ENCODE peak calls at places on chromosomes 5 and 9, in five cellular contexts. One of them, this sample, is unnamed.

GRCh38 chr5:140182075-140182709 is 7.2 kb downstream of the CYSTM1 start:
- DNase-seq in RPMI7951: peak; percentile 29
- DNase-seq in hippocampal formation: no peak
- DNase-seq in AG09319: peak; percentile 34
- DNase-seq in T-helper 2 cell: no peak
- DNase-seq in this sample: peak; percentile 61

GRCh38 chr5:96487859-96488258 is 54.8 kb upstream of the PCSK1 start:
- DNase-seq in RPMI7951: no peak
- DNase-seq in hippocampal formation: no peak
- DNase-seq in AG09319: no peak
- DNase-seq in T-helper 2 cell: no peak
- DNase-seq in this sample: no peak

GRCh38 chr5:3197699-3198098 is 397.9 kb upstream of the IRX1 start:
- DNase-seq in RPMI7951: no peak
- DNase-seq in hippocampal formation: peak; percentile 18
- DNase-seq in AG09319: no peak
- DNase-seq in T-helper 2 cell: no peak
- DNase-seq in this sample: no peak

GRCh38 chr9:91151741-91152095 is 210.0 kb downstream of the AUH start:
- DNase-seq in RPMI7951: no peak
- DNase-seq in hippocampal formation: no peak
- DNase-seq in AG09319: no peak
- DNase-seq in T-helper 2 cell: peak; percentile 61
- DNase-seq in this sample: no peak

GRCh38 chr5:618450-618849 is 6.3 kb downstream of the CEP72 start:
- DNase-seq in RPMI7951: no peak
- DNase-seq in hippocampal formation: no peak
- DNase-seq in AG09319: no peak
- DNase-seq in T-helper 2 cell: no peak
- DNase-seq in this sample: no peak

GRCh38 chr9:132703336-132703735 is 33.1 kb downstream of the GTF3C4 start:
- DNase-seq in RPMI7951: no peak
- DNase-seq in hippocampal formation: no peak
- DNase-seq in AG09319: no peak
- DNase-seq in T-helper 2 cell: no peak
- DNase-seq in this sample: peak; percentile 44

GRCh38 chr9:104772707-104773106 is 8.8 kb downstream of the NIPSNAP3B start:
- DNase-seq in RPMI7951: no peak
- DNase-seq in hippocampal formation: no peak
- DNase-seq in AG09319: no peak
- DNase-seq in T-helper 2 cell: no peak
- DNase-seq in this sample: no peak

GRCh38 chr9:91192785-91193657 is 168.7 kb downstream of the AUH start:
- DNase-seq in RPMI7951: peak; percentile 99
- DNase-seq in hippocampal formation: no peak
- DNase-seq in AG09319: peak; percentile 99
- DNase-seq in T-helper 2 cell: peak; percentile 97
- DNase-seq in this sample: peak; percentile 99

GRCh38 chr9:100167176-100167575 is 68.1 kb downstream of the INVS start:
- DNase-seq in RPMI7951: no peak
- DNase-seq in hippocampal formation: no peak
- DNase-seq in AG09319: no peak
- DNase-seq in T-helper 2 cell: no peak
- DNase-seq in this sample: no peak

GRCh38 chr9:136095028-136095494 is at the start of gene NACC2:
- DNase-seq in RPMI7951: peak; percentile 66
- DNase-seq in hippocampal formation: peak; percentile 39
- DNase-seq in AG09319: no peak
- DNase-seq in T-helper 2 cell: peak; percentile 46
- DNase-seq in this sample: no peak

GRCh38 chr5:81006955-81007636 is 46.9 kb downstream of the RASGRF2 start:
- DNase-seq in RPMI7951: no peak
- DNase-seq in hippocampal formation: no peak
- DNase-seq in AG09319: no peak
- DNase-seq in T-helper 2 cell: peak; percentile 85
- DNase-seq in this sample: no peak

GRCh38 chr9:21624675-21625477 is 142.8 kb upstream of the IFNE start:
- DNase-seq in RPMI7951: no peak
- DNase-seq in hippocampal formation: no peak
- DNase-seq in AG09319: no peak
- DNase-seq in T-helper 2 cell: no peak
- DNase-seq in this sample: no peak

GRCh38 chr9:88418715-88419540 is 30.7 kb downstream of the SPIN1 start:
- DNase-seq in RPMI7951: peak; percentile 19
- DNase-seq in hippocampal formation: no peak
- DNase-seq in AG09319: no peak
- DNase-seq in T-helper 2 cell: peak; percentile 85
- DNase-seq in this sample: peak; percentile 92

GRCh38 chr5:150548123-150548522 is 40.2 kb downstream of the NDST1 start:
- DNase-seq in RPMI7951: no peak
- DNase-seq in hippocampal formation: no peak
- DNase-seq in AG09319: no peak
- DNase-seq in T-helper 2 cell: no peak
- DNase-seq in this sample: no peak

GRCh38 chr9:131266301-131267229 is 9.7 kb downstream of the FAM78A start:
- DNase-seq in RPMI7951: no peak
- DNase-seq in hippocampal formation: no peak
- DNase-seq in AG09319: no peak
- DNase-seq in T-helper 2 cell: peak; percentile 78
- DNase-seq in this sample: peak; percentile 6

GRCh38 chr5:173764321-173765029 is 123.7 kb upstream of the CPEB4 start:
- DNase-seq in RPMI7951: peak; percentile 96
- DNase-seq in hippocampal formation: no peak
- DNase-seq in AG09319: peak; percentile 77
- DNase-seq in T-helper 2 cell: no peak
- DNase-seq in this sample: peak; percentile 100

GRCh38 chr5:39760385-39761198 is 335.8 kb upstream of the DAB2 start:
- DNase-seq in RPMI7951: peak; percentile 88
- DNase-seq in hippocampal formation: no peak
- DNase-seq in AG09319: peak; percentile 88
- DNase-seq in T-helper 2 cell: no peak
- DNase-seq in this sample: peak; percentile 81

GRCh38 chr9:114687034-114687433 is 5.0 kb upstream of the TEX48 start:
- DNase-seq in RPMI7951: no peak
- DNase-seq in hippocampal formation: no peak
- DNase-seq in AG09319: no peak
- DNase-seq in T-helper 2 cell: peak; percentile 38
- DNase-seq in this sample: peak; percentile 48

GRCh38 chr5:53503819-53504218 is 23.4 kb downstream of the FST start:
- DNase-seq in RPMI7951: no peak
- DNase-seq in hippocampal formation: no peak
- DNase-seq in AG09319: no peak
- DNase-seq in T-helper 2 cell: no peak
- DNase-seq in this sample: no peak

GRCh38 chr9:37290881-37291485 is 131.5 kb upstream of the GRHPR start:
- DNase-seq in RPMI7951: peak; percentile 61
- DNase-seq in hippocampal formation: no peak
- DNase-seq in AG09319: peak; percentile 29
- DNase-seq in T-helper 2 cell: no peak
- DNase-seq in this sample: peak; percentile 64

GRCh38 chr9:36039121-36039520 is 2.4 kb downstream of the RECK start:
- DNase-seq in RPMI7951: no peak
- DNase-seq in hippocampal formation: no peak
- DNase-seq in AG09319: no peak
- DNase-seq in T-helper 2 cell: no peak
- DNase-seq in this sample: no peak

GRCh38 chr9:130138791-130139190 is 33.4 kb upstream of the NCS1 start:
- DNase-seq in RPMI7951: peak; percentile 97
- DNase-seq in hippocampal formation: peak; percentile 22
- DNase-seq in AG09319: peak; percentile 72
- DNase-seq in T-helper 2 cell: no peak
- DNase-seq in this sample: peak; percentile 37

GRCh38 chr9:83533296-83533695 is 4.9 kb downstream of the FRMD3 start:
- DNase-seq in RPMI7951: no peak
- DNase-seq in hippocampal formation: no peak
- DNase-seq in AG09319: no peak
- DNase-seq in T-helper 2 cell: no peak
- DNase-seq in this sample: no peak

GRCh38 chr9:69468380-69468779 is 143.4 kb downstream of the ENTREP1 start:
- DNase-seq in RPMI7951: no peak
- DNase-seq in hippocampal formation: no peak
- DNase-seq in AG09319: no peak
- DNase-seq in T-helper 2 cell: no peak
- DNase-seq in this sample: no peak

GRCh38 chr5:42787073-42787472 is 24.6 kb downstream of the SELENOP start:
- DNase-seq in RPMI7951: no peak
- DNase-seq in hippocampal formation: no peak
- DNase-seq in AG09319: no peak
- DNase-seq in T-helper 2 cell: no peak
- DNase-seq in this sample: no peak

GRCh38 chr5:169691473-169691872 is 54.4 kb downstream of the DOCK2 start:
- DNase-seq in RPMI7951: no peak
- DNase-seq in hippocampal formation: no peak
- DNase-seq in AG09319: no peak
- DNase-seq in T-helper 2 cell: peak; percentile 19
- DNase-seq in this sample: peak; percentile 86

GRCh38 chr9:4538621-4539020 is 48.4 kb downstream of the SLC1A1 start:
- DNase-seq in RPMI7951: peak; percentile 10
- DNase-seq in hippocampal formation: no peak
- DNase-seq in AG09319: no peak
- DNase-seq in T-helper 2 cell: no peak
- DNase-seq in this sample: no peak

GRCh38 chr5:9233712-9234111 is 312.2 kb downstream of the SEMA5A start:
- DNase-seq in RPMI7951: no peak
- DNase-seq in hippocampal formation: no peak
- DNase-seq in AG09319: no peak
- DNase-seq in T-helper 2 cell: no peak
- DNase-seq in this sample: peak; percentile 27

GRCh38 chr5:6765612-6766525 is 52.6 kb downstream of the TENT4A start:
- DNase-seq in RPMI7951: peak; percentile 79
- DNase-seq in hippocampal formation: peak; percentile 62
- DNase-seq in AG09319: peak; percentile 28
- DNase-seq in T-helper 2 cell: peak; percentile 81
- DNase-seq in this sample: peak; percentile 87

GRCh38 chr9:130117816-130118632 is 54.2 kb upstream of the NCS1 start:
- DNase-seq in RPMI7951: peak; percentile 86
- DNase-seq in hippocampal formation: no peak
- DNase-seq in AG09319: no peak
- DNase-seq in T-helper 2 cell: no peak
- DNase-seq in this sample: peak; percentile 5

GRCh38 chr5:10632110-10632903 is 68.4 kb downstream of the ANKRD33B start:
- DNase-seq in RPMI7951: peak; percentile 71
- DNase-seq in hippocampal formation: no peak
- DNase-seq in AG09319: no peak
- DNase-seq in T-helper 2 cell: peak; percentile 54
- DNase-seq in this sample: peak; percentile 80

GRCh38 chr5:151682751-151683331 is 3.9 kb downstream of the SPARC start:
- DNase-seq in RPMI7951: peak; percentile 63
- DNase-seq in hippocampal formation: peak; percentile 12
- DNase-seq in AG09319: no peak
- DNase-seq in T-helper 2 cell: no peak
- DNase-seq in this sample: peak; percentile 48

GRCh38 chr9:23492126-23493002 is 333.7 kb downstream of the ELAVL2 start:
- DNase-seq in RPMI7951: peak; percentile 29
- DNase-seq in hippocampal formation: no peak
- DNase-seq in AG09319: no peak
- DNase-seq in T-helper 2 cell: peak; percentile 3
- DNase-seq in this sample: peak; percentile 62

GRCh38 chr9:935348-935965 is 41.0 kb upstream of the DMRT3 start:
- DNase-seq in RPMI7951: peak; percentile 3
- DNase-seq in hippocampal formation: no peak
- DNase-seq in AG09319: no peak
- DNase-seq in T-helper 2 cell: no peak
- DNase-seq in this sample: peak; percentile 52